ENCODE peak calls at places on chromosomes 16 and 17, in ten cellular contexts. Y, V, W, E, S, J, P, Z, Q and A are unnamed samples.
A peak's percentile ranks its signal among the peaks of the same experiment; 100 is the strongest.

GRCh38 chr16:51148674-51149228 is 2.3 kb downstream of the SALL1 start:
- DNase-seq in Q (no peak), Y (no peak), J (no peak), E (no peak), V (no peak), P (no peak), S (no peak), W (no peak), Z (no peak), A (no peak)

GRCh38 chr16:58409316-58409973 is 17.2 kb downstream of the GINS3 start:
- DNase-seq in J (no peak), Z (no peak), V (peak; percentile 80), Y (peak; percentile 65), S (peak; percentile 52), Q (no peak), W (no peak), P (no peak), E (no peak), A (no peak)

GRCh38 chr17:63571632-63572310 is 21.5 kb downstream of the DCAF7 start:
- DNase-seq in Q (no peak), P (no peak), Z (no peak), W (no peak), E (peak; percentile 41), Y (no peak), J (no peak), V (no peak), S (no peak), A (no peak)

GRCh38 chr16:1069154-1069553 is 3.4 kb upstream of the SSTR5 start:
- DNase-seq in J (no peak), P (no peak), S (no peak), E (no peak), V (no peak), Z (peak; percentile 68), Q (no peak), Y (no peak), W (no peak), A (no peak)

GRCh38 chr16:12796498-12796897 is 7.2 kb downstream of the CPPED1 start:
- DNase-seq in P (no peak), Z (no peak), S (no peak), J (no peak), V (no peak), E (no peak), Q (no peak), Y (no peak), W (no peak), A (no peak)

GRCh38 chr17:40598928-40599627 is 33.8 kb upstream of the CCR7 start:
- DNase-seq in J (peak; percentile 80), Q (no peak), E (no peak), S (no peak), V (no peak), Y (no peak), W (no peak), P (peak; percentile 80), Z (no peak), A (no peak)

GRCh38 chr17:15262291-15263205 is 2.6 kb downstream of the PMP22 start:
- DNase-seq in J (peak; percentile 35), W (peak; percentile 46), Z (peak; percentile 69), E (no peak), V (peak; percentile 93), P (no peak), Q (peak; percentile 40), S (peak; percentile 85), Y (peak; percentile 63), A (peak; percentile 69)

GRCh38 chr16:31471875-31472558 is at the start of gene TGFB1I1:
- DNase-seq in S (no peak), Z (peak; percentile 57), J (no peak), Y (no peak), E (no peak), Q (no peak), V (no peak), W (no peak), P (no peak), A (peak; percentile 72)

GRCh38 chr17:81665205-81666091 is 957 bp downstream of the OXLD1 start:
- DNase-seq in Q (no peak), S (peak; percentile 62), P (no peak), J (peak; percentile 40), Y (no peak), Z (peak; percentile 40), E (peak; percentile 57), V (no peak), W (peak; percentile 65), A (no peak)

GRCh38 chr17:78892520-78892919 is 10.5 kb downstream of the CEP295NL start:
- DNase-seq in Y (no peak), Z (no peak), V (no peak), P (no peak), S (no peak), W (no peak), Q (no peak), J (no peak), E (no peak), A (peak; percentile 60)

DNA sequence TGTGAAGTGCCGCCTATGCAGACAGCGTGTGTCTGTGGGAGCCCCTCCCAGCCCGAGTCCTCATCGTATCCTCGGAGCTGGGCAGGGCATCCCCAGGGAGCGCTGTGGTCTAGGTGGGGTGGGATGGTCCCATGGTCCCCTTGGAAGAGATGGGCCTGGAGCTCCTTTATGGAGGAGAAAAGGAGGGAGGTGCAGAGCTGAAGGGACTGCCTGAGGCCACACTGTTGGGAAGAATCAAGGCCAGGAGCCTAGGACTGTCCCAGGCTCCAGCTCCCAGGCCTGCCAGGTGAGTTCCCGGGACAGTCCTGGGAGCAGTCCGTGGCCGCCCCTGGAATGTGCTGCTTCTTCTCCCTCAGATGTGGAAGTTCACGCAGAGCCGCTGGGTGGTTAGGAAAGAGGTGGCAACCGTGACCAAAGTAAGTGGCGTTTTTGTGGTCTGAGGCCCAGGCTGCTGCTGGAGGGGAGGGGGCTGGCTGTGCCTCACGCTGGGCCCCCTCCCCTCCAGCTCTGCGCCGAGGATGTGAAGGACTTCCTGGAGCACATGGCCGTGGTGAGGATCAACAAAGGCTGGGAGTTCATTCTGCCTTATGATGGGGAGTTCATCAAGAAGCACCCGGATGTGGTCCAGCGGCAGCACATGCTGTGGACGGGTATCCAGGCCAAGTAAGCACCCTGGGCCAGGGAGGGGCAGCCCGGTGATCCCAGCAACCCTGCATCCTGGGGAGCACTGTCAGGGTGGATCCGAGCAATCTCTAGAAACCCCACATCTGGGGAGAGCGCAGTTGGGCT is 27.0 kb downstream of the POLR3E start:
- DNase-seq in J (no peak), Y (no peak), Q (no peak), E (no peak), P (no peak), V (no peak), S (no peak), W (no peak), Z (no peak), A (no peak)
- H3K36me3 ChIP-seq in J (no peaks in the 10 kb centered on the region), Y (peaks cover 99% of the 10 kb centered on the region), Q (peaks cover 87% of the 10 kb centered on the region), E (peaks cover 42% of the 10 kb centered on the region), P (peaks cover 73% of the 10 kb centered on the region), V (peaks cover 88% of the 10 kb centered on the region), S (peaks cover 95% of the 10 kb centered on the region), W (peaks cover 4% of the 10 kb centered on the region), Z (peaks cover 40% of the 10 kb centered on the region), A (peaks cover 46% of the 10 kb centered on the region)

DNA sequence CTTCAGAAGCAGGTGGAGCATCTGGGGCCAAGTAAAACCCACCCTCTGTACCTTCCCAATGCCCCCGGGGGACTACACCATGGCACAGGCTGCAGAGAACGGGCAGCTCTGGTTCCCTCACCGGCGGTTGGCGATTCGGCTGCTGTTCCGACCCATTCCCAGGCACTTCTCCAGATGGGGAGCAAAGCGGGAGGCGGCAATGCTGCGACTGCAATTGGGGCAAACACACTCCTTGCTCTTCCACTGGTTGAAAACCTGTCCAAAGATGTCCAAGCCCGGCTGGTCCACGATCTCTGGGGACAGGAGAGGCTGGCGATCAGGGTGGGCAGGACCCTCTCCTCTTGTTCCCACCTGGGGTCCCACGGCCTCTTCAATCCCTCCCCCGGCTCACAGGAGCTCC is 2.6 kb downstream of the ATXN7L3 start:
- DNase-seq in Z (no peak), J (no peak), W (no peak), E (no peak), V (no peak), P (no peak), Q (no peak), Y (no peak), S (no peak), A (no peak)
- H3K4me3 ChIP-seq in Z (no peak overlapping the region), J (no peak overlapping the region), W (no peak overlapping the region), E (no peak overlapping the region), V (no peak overlapping the region), P (no peak overlapping the region), Q (no peak overlapping the region), Y (no peak overlapping the region), S (no peak overlapping the region), A (no peak overlapping the region)

DNA sequence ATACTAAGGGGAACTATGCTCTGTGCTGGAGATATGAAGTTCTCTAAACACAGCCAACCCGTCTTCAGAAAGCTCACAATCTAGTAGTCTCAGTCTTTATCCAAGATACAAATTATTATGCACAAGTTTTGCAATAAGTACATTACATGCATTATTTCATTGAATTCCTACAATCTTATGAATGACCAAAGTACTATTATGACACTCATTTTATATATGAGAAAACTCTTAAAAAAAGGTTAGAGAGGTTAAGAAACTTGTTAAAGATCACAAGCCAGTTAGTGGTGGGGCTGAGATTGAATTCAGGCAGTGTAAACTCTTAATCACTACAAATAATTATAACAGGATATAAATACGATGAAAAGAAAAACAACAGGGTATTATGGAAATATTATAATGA is 4.7 kb upstream of the BRIP1 start:
- DNase-seq in P (no peak), W (no peak), J (no peak), V (no peak), S (no peak), Q (no peak), E (no peak), Z (no peak), Y (no peak), A (no peak)
- H3K36me3 ChIP-seq in P (peaks cover 39% of the 10 kb centered on the region), W (no peaks in the 10 kb centered on the region), J (no peaks in the 10 kb centered on the region), V (peaks cover 47% of the 10 kb centered on the region), S (peaks cover 47% of the 10 kb centered on the region), Q (peaks cover 73% of the 10 kb centered on the region), E (peaks cover 63% of the 10 kb centered on the region), Z (peaks cover 9% of the 10 kb centered on the region), Y (peaks cover 68% of the 10 kb centered on the region), A (peaks cover 19% of the 10 kb centered on the region)

GRCh38 chr16:89261691-89262563 is 44.4 kb downstream of the ZNF778 start:
- DNase-seq in S (no peak), Q (no peak), W (no peak), J (no peak), E (no peak), Z (no peak), V (no peak), P (no peak), Y (peak; percentile 40), A (no peak)
- H3K4me3 ChIP-seq in S (peak overlapping the region; percentile 21), Q (no peak overlapping the region), W (no peak overlapping the region), J (no peak overlapping the region), E (no peak overlapping the region), Z (no peak overlapping the region), V (no peak overlapping the region), P (no peak overlapping the region), Y (no peak overlapping the region), A (no peak overlapping the region)